ENCODE peak calls at places on chromosomes 3 and 15, in eight cellular contexts. One of them, this sample, is unnamed.

GRCh38 chr3:24683511-24684384 is 189.1 kb upstream of the THRB start:
- DNase-seq in right cardiac atrium: no peak
- DNase-seq in NCI-H1417: peak
- DNase-seq in amniotic stem cell: peak
- DNase-seq in ELF-1: no peak
- DNase-seq in stimulated activated CD8-positive, alpha-beta memory T cell treated with anti-CD3 and anti-CD28 coated beads, Interleukin-7, amount 100 ng/mL, for 1 hour: no peak
- DNase-seq in small intestine: peak
- DNase-seq in mesenchymal stem cell: peak
- DNase-seq in this sample: peak

GRCh38 chr3:101803152-101803782 is 24.3 kb downstream of the NXPE3 start:
- DNase-seq in right cardiac atrium: no peak
- DNase-seq in amniotic stem cell: peak
- DNase-seq in NCI-H1417: peak
- DNase-seq in small intestine: peak
- DNase-seq in ELF-1: no peak
- DNase-seq in mesenchymal stem cell: peak
- DNase-seq in stimulated activated CD8-positive, alpha-beta memory T cell treated with anti-CD3 and anti-CD28 coated beads, Interleukin-7, amount 100 ng/mL, for 1 hour: no peak
- DNase-seq in this sample: peak

GRCh38 chr3:187291512-187292132 is at the start of gene MASP1:
- DNase-seq in stimulated activated CD8-positive, alpha-beta memory T cell treated with anti-CD3 and anti-CD28 coated beads, Interleukin-7, amount 100 ng/mL, for 1 hour: no peak
- DNase-seq in NCI-H1417: no peak
- DNase-seq in right cardiac atrium: peak
- DNase-seq in amniotic stem cell: no peak
- DNase-seq in small intestine: no peak
- DNase-seq in mesenchymal stem cell: peak
- DNase-seq in ELF-1: peak
- DNase-seq in this sample: no peak

GRCh38 chr3:171351676-171352075 is 108.5 kb downstream of the TNIK start:
- DNase-seq in stimulated activated CD8-positive, alpha-beta memory T cell treated with anti-CD3 and anti-CD28 coated beads, Interleukin-7, amount 100 ng/mL, for 1 hour: no peak
- DNase-seq in ELF-1: no peak
- DNase-seq in NCI-H1417: peak
- DNase-seq in mesenchymal stem cell: peak
- DNase-seq in amniotic stem cell: peak
- DNase-seq in right cardiac atrium: no peak
- DNase-seq in small intestine: no peak
- DNase-seq in this sample: peak

GRCh38 chr3:70821602-70822001 is 509.2 kb upstream of the MDFIC2 start:
- DNase-seq in NCI-H1417: no peak
- DNase-seq in amniotic stem cell: no peak
- DNase-seq in small intestine: no peak
- DNase-seq in stimulated activated CD8-positive, alpha-beta memory T cell treated with anti-CD3 and anti-CD28 coated beads, Interleukin-7, amount 100 ng/mL, for 1 hour: no peak
- DNase-seq in mesenchymal stem cell: no peak
- DNase-seq in right cardiac atrium: no peak
- DNase-seq in ELF-1: no peak
- DNase-seq in this sample: no peak

GRCh38 chr15:65105038-65105437 is 10.0 kb downstream of the UBAP1L start:
- DNase-seq in stimulated activated CD8-positive, alpha-beta memory T cell treated with anti-CD3 and anti-CD28 coated beads, Interleukin-7, amount 100 ng/mL, for 1 hour: no peak
- DNase-seq in right cardiac atrium: no peak
- DNase-seq in mesenchymal stem cell: no peak
- DNase-seq in small intestine: no peak
- DNase-seq in NCI-H1417: no peak
- DNase-seq in ELF-1: no peak
- DNase-seq in amniotic stem cell: no peak
- DNase-seq in this sample: no peak

GRCh38 chr15:80615783-80616391 is 79.2 kb upstream of the ABHD17C start:
- DNase-seq in amniotic stem cell: no peak
- DNase-seq in NCI-H1417: peak
- DNase-seq in mesenchymal stem cell: peak
- DNase-seq in right cardiac atrium: peak
- DNase-seq in small intestine: peak
- DNase-seq in stimulated activated CD8-positive, alpha-beta memory T cell treated with anti-CD3 and anti-CD28 coated beads, Interleukin-7, amount 100 ng/mL, for 1 hour: no peak
- DNase-seq in ELF-1: no peak
- DNase-seq in this sample: peak

GRCh38 chr15:88657326-88658069 is 18.7 kb downstream of the ISG20 start:
- DNase-seq in stimulated activated CD8-positive, alpha-beta memory T cell treated with anti-CD3 and anti-CD28 coated beads, Interleukin-7, amount 100 ng/mL, for 1 hour: no peak
- DNase-seq in amniotic stem cell: peak
- DNase-seq in mesenchymal stem cell: peak
- DNase-seq in small intestine: no peak
- DNase-seq in right cardiac atrium: no peak
- DNase-seq in ELF-1: peak
- DNase-seq in NCI-H1417: no peak
- DNase-seq in this sample: peak

GRCh38 chr3:130379274-130379673 is 33.8 kb downstream of the COL6A5 start:
- DNase-seq in mesenchymal stem cell: peak
- DNase-seq in small intestine: no peak
- DNase-seq in amniotic stem cell: no peak
- DNase-seq in NCI-H1417: no peak
- DNase-seq in ELF-1: no peak
- DNase-seq in right cardiac atrium: no peak
- DNase-seq in stimulated activated CD8-positive, alpha-beta memory T cell treated with anti-CD3 and anti-CD28 coated beads, Interleukin-7, amount 100 ng/mL, for 1 hour: no peak
- DNase-seq in this sample: no peak

GRCh38 chr3:71984843-71985594 is 200.1 kb upstream of the PROK2 start:
- DNase-seq in NCI-H1417: no peak
- DNase-seq in small intestine: no peak
- DNase-seq in ELF-1: no peak
- DNase-seq in amniotic stem cell: no peak
- DNase-seq in mesenchymal stem cell: no peak
- DNase-seq in stimulated activated CD8-positive, alpha-beta memory T cell treated with anti-CD3 and anti-CD28 coated beads, Interleukin-7, amount 100 ng/mL, for 1 hour: no peak
- DNase-seq in right cardiac atrium: no peak
- DNase-seq in this sample: no peak

GRCh38 chr3:72260590-72260914 is 475.6 kb upstream of the PROK2 start:
- DNase-seq in amniotic stem cell: no peak
- DNase-seq in mesenchymal stem cell: no peak
- DNase-seq in NCI-H1417: no peak
- DNase-seq in ELF-1: no peak
- DNase-seq in right cardiac atrium: no peak
- DNase-seq in stimulated activated CD8-positive, alpha-beta memory T cell treated with anti-CD3 and anti-CD28 coated beads, Interleukin-7, amount 100 ng/mL, for 1 hour: no peak
- DNase-seq in small intestine: no peak
- DNase-seq in this sample: no peak

GRCh38 chr3:136954980-136955780 is 2.6 kb upstream of the IL20RB start:
- DNase-seq in right cardiac atrium: no peak
- DNase-seq in amniotic stem cell: no peak
- DNase-seq in mesenchymal stem cell: no peak
- DNase-seq in NCI-H1417: no peak
- DNase-seq in stimulated activated CD8-positive, alpha-beta memory T cell treated with anti-CD3 and anti-CD28 coated beads, Interleukin-7, amount 100 ng/mL, for 1 hour: no peak
- DNase-seq in small intestine: peak
- DNase-seq in ELF-1: no peak
- DNase-seq in this sample: no peak

GRCh38 chr3:134406331-134407246 is 32.3 kb upstream of the AMOTL2 start:
- DNase-seq in small intestine: peak
- DNase-seq in amniotic stem cell: no peak
- DNase-seq in ELF-1: peak
- DNase-seq in stimulated activated CD8-positive, alpha-beta memory T cell treated with anti-CD3 and anti-CD28 coated beads, Interleukin-7, amount 100 ng/mL, for 1 hour: no peak
- DNase-seq in mesenchymal stem cell: peak
- DNase-seq in NCI-H1417: peak
- DNase-seq in right cardiac atrium: peak
- DNase-seq in this sample: peak

GRCh38 chr3:141659821-141660597 is 78.1 kb upstream of the RNF7 start:
- DNase-seq in right cardiac atrium: peak
- DNase-seq in stimulated activated CD8-positive, alpha-beta memory T cell treated with anti-CD3 and anti-CD28 coated beads, Interleukin-7, amount 100 ng/mL, for 1 hour: no peak
- DNase-seq in ELF-1: peak
- DNase-seq in amniotic stem cell: no peak
- DNase-seq in small intestine: peak
- DNase-seq in NCI-H1417: peak
- DNase-seq in mesenchymal stem cell: peak
- DNase-seq in this sample: peak

GRCh38 chr15:41042851-41043250 is 73.2 kb downstream of the INO80 start:
- DNase-seq in right cardiac atrium: no peak
- DNase-seq in mesenchymal stem cell: no peak
- DNase-seq in stimulated activated CD8-positive, alpha-beta memory T cell treated with anti-CD3 and anti-CD28 coated beads, Interleukin-7, amount 100 ng/mL, for 1 hour: no peak
- DNase-seq in NCI-H1417: no peak
- DNase-seq in ELF-1: no peak
- DNase-seq in small intestine: no peak
- DNase-seq in amniotic stem cell: no peak
- DNase-seq in this sample: no peak

GRCh38 chr3:172040078-172040975 is 949 bp downstream of the FNDC3B start:
- DNase-seq in small intestine: peak
- DNase-seq in mesenchymal stem cell: peak
- DNase-seq in amniotic stem cell: peak
- DNase-seq in right cardiac atrium: peak
- DNase-seq in NCI-H1417: peak
- DNase-seq in ELF-1: peak
- DNase-seq in stimulated activated CD8-positive, alpha-beta memory T cell treated with anti-CD3 and anti-CD28 coated beads, Interleukin-7, amount 100 ng/mL, for 1 hour: no peak
- DNase-seq in this sample: peak

GRCh38 chr3:178907081-178907480 is 164.5 kb downstream of the ZMAT3 start:
- DNase-seq in mesenchymal stem cell: peak
- DNase-seq in right cardiac atrium: no peak
- DNase-seq in small intestine: no peak
- DNase-seq in stimulated activated CD8-positive, alpha-beta memory T cell treated with anti-CD3 and anti-CD28 coated beads, Interleukin-7, amount 100 ng/mL, for 1 hour: no peak
- DNase-seq in NCI-H1417: no peak
- DNase-seq in ELF-1: no peak
- DNase-seq in amniotic stem cell: no peak
- DNase-seq in this sample: no peak

GRCh38 chr3:123739754-123740153 is 144.4 kb downstream of the MYLK start:
- DNase-seq in mesenchymal stem cell: peak
- DNase-seq in right cardiac atrium: no peak
- DNase-seq in small intestine: no peak
- DNase-seq in amniotic stem cell: peak
- DNase-seq in NCI-H1417: no peak
- DNase-seq in stimulated activated CD8-positive, alpha-beta memory T cell treated with anti-CD3 and anti-CD28 coated beads, Interleukin-7, amount 100 ng/mL, for 1 hour: no peak
- DNase-seq in ELF-1: no peak
- DNase-seq in this sample: no peak

GRCh38 chr3:105465251-105465853 is 98.6 kb downstream of the ALCAM start:
- DNase-seq in NCI-H1417: no peak
- DNase-seq in ELF-1: no peak
- DNase-seq in small intestine: no peak
- DNase-seq in mesenchymal stem cell: no peak
- DNase-seq in stimulated activated CD8-positive, alpha-beta memory T cell treated with anti-CD3 and anti-CD28 coated beads, Interleukin-7, amount 100 ng/mL, for 1 hour: no peak
- DNase-seq in right cardiac atrium: no peak
- DNase-seq in amniotic stem cell: no peak
- DNase-seq in this sample: no peak

GRCh38 chr3:11818033-11818432 is 28.7 kb downstream of the TAMM41 start:
- DNase-seq in mesenchymal stem cell: peak
- DNase-seq in amniotic stem cell: no peak
- DNase-seq in NCI-H1417: peak
- DNase-seq in stimulated activated CD8-positive, alpha-beta memory T cell treated with anti-CD3 and anti-CD28 coated beads, Interleukin-7, amount 100 ng/mL, for 1 hour: no peak
- DNase-seq in right cardiac atrium: no peak
- DNase-seq in ELF-1: no peak
- DNase-seq in small intestine: no peak
- DNase-seq in this sample: no peak

GRCh38 chr3:159844801-159845261 is 143.8 kb upstream of the IL12A start:
- DNase-seq in small intestine: no peak
- DNase-seq in mesenchymal stem cell: peak
- DNase-seq in right cardiac atrium: no peak
- DNase-seq in stimulated activated CD8-positive, alpha-beta memory T cell treated with anti-CD3 and anti-CD28 coated beads, Interleukin-7, amount 100 ng/mL, for 1 hour: no peak
- DNase-seq in NCI-H1417: no peak
- DNase-seq in amniotic stem cell: no peak
- DNase-seq in ELF-1: peak
- DNase-seq in this sample: no peak

GRCh38 chr3:69671082-69671952 is 67.9 kb upstream of the MITF start:
- DNase-seq in right cardiac atrium: no peak
- DNase-seq in NCI-H1417: peak
- DNase-seq in mesenchymal stem cell: peak
- DNase-seq in ELF-1: peak
- DNase-seq in amniotic stem cell: no peak
- DNase-seq in stimulated activated CD8-positive, alpha-beta memory T cell treated with anti-CD3 and anti-CD28 coated beads, Interleukin-7, amount 100 ng/mL, for 1 hour: no peak
- DNase-seq in small intestine: peak
- DNase-seq in this sample: peak

GRCh38 chr3:23612296-23612891 is 193.4 kb upstream of the UBE2E1 start:
- DNase-seq in stimulated activated CD8-positive, alpha-beta memory T cell treated with anti-CD3 and anti-CD28 coated beads, Interleukin-7, amount 100 ng/mL, for 1 hour: no peak
- DNase-seq in small intestine: peak
- DNase-seq in amniotic stem cell: no peak
- DNase-seq in NCI-H1417: no peak
- DNase-seq in right cardiac atrium: peak
- DNase-seq in mesenchymal stem cell: peak
- DNase-seq in ELF-1: no peak
- DNase-seq in this sample: no peak

GRCh38 chr3:42490243-42490642 is 12.2 kb upstream of the VIPR1 start:
- DNase-seq in small intestine: no peak
- DNase-seq in NCI-H1417: no peak
- DNase-seq in stimulated activated CD8-positive, alpha-beta memory T cell treated with anti-CD3 and anti-CD28 coated beads, Interleukin-7, amount 100 ng/mL, for 1 hour: no peak
- DNase-seq in right cardiac atrium: no peak
- DNase-seq in mesenchymal stem cell: peak
- DNase-seq in ELF-1: peak
- DNase-seq in amniotic stem cell: no peak
- DNase-seq in this sample: peak

GRCh38 chr15:70576683-70577082 is 186.7 kb downstream of the UACA start:
- DNase-seq in ELF-1: no peak
- DNase-seq in stimulated activated CD8-positive, alpha-beta memory T cell treated with anti-CD3 and anti-CD28 coated beads, Interleukin-7, amount 100 ng/mL, for 1 hour: no peak
- DNase-seq in mesenchymal stem cell: peak
- DNase-seq in NCI-H1417: no peak
- DNase-seq in amniotic stem cell: no peak
- DNase-seq in small intestine: no peak
- DNase-seq in right cardiac atrium: no peak
- DNase-seq in this sample: no peak